ENCODE peak calls at places on chromosome 19, in nine cellular contexts. E is stomach, U is HCT116, S is SK-N-SH, C is suprapubic skin, K is transverse colon, O is upper lobe of left lung, Y is K562, J is GM12878. L is an unnamed sample.

GRCh38 chr19:35086455-35086854 is 29.2 kb upstream of the FXYD3 start:
- DNase-seq in E (no peak), U (no peak), S (no peak), C (no peak), K (no peak), O (peak), Y (no peak), J (no peak), L (no peak)

GRCh38 chr19:39408392-39409206 is 2.0 kb downstream of the ZFP36 start:
- DNase-seq in E (no peak), U (peak), S (no peak), C (no peak), K (peak), O (peak), Y (no peak), J (no peak), L (peak)

GRCh38 chr19:22784051-22784450 is at the start of gene ZNF99:
- DNase-seq in E (no peak), U (no peak), S (no peak), C (peak), K (no peak), O (peak), Y (no peak), J (no peak), L (peak)

GRCh38 chr19:17260842-17261325 is 3.7 kb downstream of the USHBP1 start:
- DNase-seq in E (peak), U (peak), S (peak), C (no peak), K (peak), O (peak), Y (peak), J (no peak), L (peak)

GRCh38 chr19:17394891-17395415 is 957 bp upstream of the CCDC194 start:
- DNase-seq in E (peak), U (peak), S (peak), C (no peak), K (peak), O (peak), Y (peak), J (no peak), L (no peak)

GRCh38 chr19:2477141-2477710 is 1.3 kb downstream of the GADD45B start:
- DNase-seq in E (peak), U (no peak), S (no peak), C (no peak), K (peak), O (peak), Y (no peak), J (no peak), L (no peak)

GRCh38 chr19:29596885-29597525 is 9.1 kb upstream of the POP4 start:
- DNase-seq in E (no peak), U (no peak), S (no peak), C (no peak), K (no peak), O (no peak), Y (no peak), J (no peak), L (no peak)

GRCh38 chr19:32195706-32196610 is 149.5 kb upstream of the ZNF507 start:
- DNase-seq in E (no peak), U (no peak), S (no peak), C (no peak), K (no peak), O (no peak), Y (no peak), J (no peak), L (no peak)

GRCh38 chr19:54106716-54107115 is 4.1 kb downstream of the NDUFA3 start:
- DNase-seq in E (no peak), U (no peak), S (no peak), C (peak), K (no peak), O (no peak), Y (peak), J (no peak), L (peak)

GRCh38 chr19:14440049-14440448 is 6.9 kb downstream of the PKN1 start:
- DNase-seq in E (peak), U (no peak), S (no peak), C (peak), K (peak), O (peak), Y (peak), J (peak), L (peak)

GRCh38 chr19:17687857-17688784 is at the start of gene UNC13A:
- DNase-seq in E (peak), U (no peak), S (peak), C (no peak), K (peak), O (peak), Y (peak), J (no peak), L (no peak)

GRCh38 chr19:19134687-19135158 is 3.6 kb downstream of the TMEM161A start:
- DNase-seq in E (peak), U (no peak), S (peak), C (no peak), K (no peak), O (peak), Y (peak), J (no peak), L (no peak)

GRCh38 chr19:39506944-39507714 is 7.8 kb upstream of the SELENOV start:
- DNase-seq in E (no peak), U (no peak), S (peak), C (no peak), K (no peak), O (peak), Y (peak), J (no peak), L (no peak)

GRCh38 chr19:33280351-33280921 is 21.9 kb downstream of the CEBPA start:
- DNase-seq in E (no peak), U (no peak), S (no peak), C (no peak), K (no peak), O (peak), Y (no peak), J (peak), L (no peak)

GRCh38 chr19:45919678-45920077 is 5.1 kb upstream of the NANOS2 start:
- DNase-seq in E (no peak), U (no peak), S (no peak), C (no peak), K (no peak), O (no peak), Y (no peak), J (no peak), L (no peak)

GRCh38 chr19:1922803-1923202 is 17.6 kb downstream of the ADAT3 start:
- DNase-seq in E (no peak), U (no peak), S (no peak), C (no peak), K (no peak), O (no peak), Y (no peak), J (no peak), L (no peak)

GRCh38 chr19:4380254-4380727 is 20.1 kb downstream of the SH3GL1 start:
- DNase-seq in E (no peak), U (no peak), S (peak), C (no peak), K (no peak), O (peak), Y (no peak), J (no peak), L (peak)

GRCh38 chr19:5988520-5989387 is 10.8 kb upstream of the RANBP3 start:
- DNase-seq in E (no peak), U (no peak), S (no peak), C (no peak), K (no peak), O (no peak), Y (no peak), J (no peak), L (no peak)

GRCh38 chr19:7366701-7367420 is 18.1 kb downstream of the ARHGEF18 start:
- DNase-seq in E (no peak), U (peak), S (no peak), C (no peak), K (no peak), O (no peak), Y (peak), J (no peak), L (no peak)

GRCh38 chr19:56111601-56112312 is 9.3 kb downstream of the ZNF787 start:
- DNase-seq in E (peak), U (no peak), S (peak), C (peak), K (peak), O (peak), Y (no peak), J (no peak), L (peak)

GRCh38 chr19:13017306-13018036 is 22.2 kb downstream of the NFIX start:
- DNase-seq in E (no peak), U (no peak), S (no peak), C (no peak), K (no peak), O (no peak), Y (peak), J (no peak), L (no peak)
- H3K4me3 ChIP-seq in E (peak), U (no peak), S (no peak), C (peak), K (no peak), O (no peak), Y (no peak), J (no peak), L (no peak)

GRCh38 chr19:12680034-12680433 is 1.6 kb downstream of the DHPS start:
- DNase-seq in E (no peak), U (no peak), S (no peak), C (no peak), K (no peak), O (no peak), Y (no peak), J (no peak), L (no peak)

GRCh38 chr19:12685831-12686230 is 2.0 kb upstream of the GNG14 start:
- DNase-seq in E (no peak), U (no peak), S (no peak), C (no peak), K (no peak), O (no peak), Y (no peak), J (no peak), L (no peak)

GRCh38 chr19:12676384-12676792 is 5.3 kb downstream of the DHPS start:
- DNase-seq in E (peak), U (peak), S (peak), C (peak), K (peak), O (no peak), Y (peak), J (no peak), L (peak)

GRCh38 chr19:12676928-12677327 is 4.8 kb downstream of the DHPS start:
- DNase-seq in E (no peak), U (no peak), S (no peak), C (no peak), K (no peak), O (no peak), Y (no peak), J (no peak), L (no peak)

GRCh38 chr19:12681074-12681987 is at the start of gene DHPS:
- DNase-seq in E (peak), U (peak), S (peak), C (peak), K (peak), O (peak), Y (peak), J (peak), L (peak)
- TF ChIP-seq CTCF in E (no peak), U (no peak), S (peak), C (no peak), K (no peak), O (no peak), Y (no peak), J (no peak), L (no peak)

DNA sequence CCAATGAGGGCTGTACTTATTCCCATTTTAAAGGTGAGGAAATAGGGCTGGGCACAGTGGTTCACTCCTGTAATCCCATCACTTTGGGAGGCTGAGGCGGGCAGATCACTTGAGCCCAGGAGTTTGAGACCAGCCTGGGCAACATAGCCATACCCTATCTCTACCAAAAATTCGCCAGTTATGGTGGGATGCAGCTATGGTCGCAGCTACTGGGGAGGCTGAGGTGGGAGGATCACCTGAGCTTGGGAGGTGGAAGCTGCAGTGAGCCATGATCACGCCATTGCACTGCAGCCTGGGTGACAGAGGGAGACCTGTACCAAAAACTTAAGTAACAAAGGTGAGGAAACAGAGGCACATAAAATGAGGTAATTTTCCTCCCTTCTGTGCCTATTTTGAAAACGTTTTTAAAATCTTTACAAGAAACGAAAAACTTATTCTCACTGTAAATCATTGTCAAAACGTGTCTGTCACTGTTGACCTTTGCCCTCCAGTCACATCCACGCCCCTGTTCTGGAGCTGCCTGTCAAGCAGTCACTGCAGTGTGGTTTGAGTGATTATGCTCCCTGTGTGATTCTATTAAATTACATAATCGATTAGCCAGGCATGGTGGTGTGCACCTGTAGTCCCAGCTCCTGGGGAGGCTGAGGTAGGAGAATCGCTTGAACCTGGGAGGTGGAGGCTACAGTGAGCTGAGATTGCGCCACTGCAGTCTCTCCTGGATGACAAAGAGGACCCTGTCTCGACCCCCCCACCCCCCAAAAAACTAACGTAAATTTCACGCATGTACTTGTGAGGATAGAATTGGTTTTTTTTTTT is 12.5 kb downstream of the NOP53 start:
- DNase-seq in E (no peak), U (no peak), S (no peak), C (no peak), K (peak), O (no peak), Y (peak), J (no peak), L (no peak)
- TF ChIP-seq POLR2AphosphoS5 in E (no peak), U (no peak), S (no peak), C (no peak), K (no peak), O (no peak), Y (no peak), J (peak), L (no peak)

GRCh38 chr19:10516671-10517286 is 468 bp downstream of the S1PR5 start:
- DNase-seq in E (no peak), U (no peak), S (no peak), C (no peak), K (no peak), O (no peak), Y (no peak), J (no peak), L (no peak)

GRCh38 chr19:10514211-10515145 is 2.8 kb downstream of the S1PR5 start:
- DNase-seq in E (no peak), U (no peak), S (peak), C (no peak), K (no peak), O (peak), Y (no peak), J (no peak), L (no peak)

GRCh38 chr19:10517361-10517759 is at the start of gene S1PR5:
- DNase-seq in E (no peak), U (no peak), S (peak), C (no peak), K (no peak), O (peak), Y (peak), J (no peak), L (no peak)

GRCh38 chr19:10517760-10518443 is 655 bp upstream of the S1PR5 start:
- DNase-seq in E (no peak), U (no peak), S (peak), C (no peak), K (no peak), O (peak), Y (peak), J (no peak), L (no peak)

GRCh38 chr19:10516064-10516385 is 1.2 kb downstream of the S1PR5 start:
- DNase-seq in E (no peak), U (no peak), S (no peak), C (no peak), K (no peak), O (no peak), Y (no peak), J (no peak), L (no peak)
- H3K4me3 ChIP-seq in E (no peak), U (no peak), S (no peak), C (peak), K (no peak), O (no peak), Y (no peak), J (no peak), L (no peak)